ENCODE peak calls at places on chromosomes 13 and 19, in ten cellular contexts. C is choroid plexus epithelial cell; S is CD14-positive monocyte; T is CD8-positive, alpha-beta T cell; O is H1; Z is astrocyte of the spinal cord; J is cardiac muscle cell; W is upper lobe of left lung; N is fibroblast of pulmonary artery; U is glutamatergic neuron. Y is an unnamed sample.

GRCh38 chr19:15249912-15250634 is 17.8 kb upstream of the EPHX3 start:
- DNase-seq in J (peak), W (no peak), N (peak), Z (peak), T (no peak), C (peak), O (no peak), U (no peak), S (no peak), Y (no peak)

GRCh38 chr13:44903596-44903995 is 85.7 kb downstream of the NUFIP1 start:
- DNase-seq in Z (peak), S (no peak), T (no peak), U (no peak), J (peak), W (peak), N (peak), C (peak), O (no peak), Y (no peak)

GRCh38 chr19:38626401-38626800 is 7.4 kb downstream of the EIF3K start:
- DNase-seq in O (no peak), Z (no peak), N (no peak), T (no peak), W (no peak), U (no peak), S (no peak), C (no peak), J (no peak), Y (no peak)

GRCh38 chr19:54684537-54684936 is 21.8 kb downstream of the LILRB4 start:
- DNase-seq in O (no peak), J (peak), S (no peak), C (peak), N (peak), T (no peak), W (no peak), U (no peak), Z (no peak), Y (no peak)

GRCh38 chr13:91576590-91576989 is 178.2 kb downstream of the GPC5 start:
- DNase-seq in O (peak), T (no peak), W (no peak), N (no peak), Z (no peak), S (no peak), U (peak), J (no peak), C (no peak), Y (no peak)

GRCh38 chr13:28631792-28632191 is 27.1 kb upstream of the POMP start:
- DNase-seq in N (no peak), J (no peak), Z (no peak), T (no peak), C (no peak), S (no peak), W (no peak), U (no peak), O (no peak), Y (no peak)

GRCh38 chr13:58991826-58992477 is 1171.8 kb downstream of the DIAPH3 start:
- DNase-seq in W (no peak), U (no peak), Z (no peak), C (no peak), N (no peak), O (no peak), S (no peak), T (no peak), J (no peak), Y (no peak)

GRCh38 chr13:50948576-50948975 is 39.0 kb downstream of the RNASEH2B start:
- DNase-seq in Z (peak), C (no peak), J (no peak), O (no peak), U (no peak), S (no peak), T (no peak), N (no peak), W (no peak), Y (no peak)

GRCh38 chr19:9917322-9917721 is 19.0 kb downstream of the OLFM2 start:
- DNase-seq in U (no peak), T (no peak), W (no peak), S (no peak), N (peak), O (no peak), C (peak), J (peak), Z (peak), Y (no peak)

GRCh38 chr19:17830567-17831418 is 9.5 kb upstream of the INSL3 start:
- DNase-seq in W (peak), Z (peak), T (no peak), S (no peak), N (peak), J (peak), O (peak), C (peak), U (peak), Y (no peak)

GRCh38 chr19:38658462-38659306 is 11.2 kb downstream of the ACTN4 start:
- DNase-seq in Z (peak), T (no peak), O (no peak), W (no peak), U (no peak), C (peak), N (peak), J (peak), S (no peak), Y (no peak)

GRCh38 chr19:4089400-4089908 is 22.8 kb upstream of the ZBTB7A start:
- DNase-seq in Z (no peak), J (no peak), S (peak), O (no peak), W (peak), N (no peak), C (no peak), T (peak), U (no peak), Y (no peak)

GRCh38 chr13:30835442-30835841 is 70.6 kb upstream of the MEDAG start:
- DNase-seq in T (no peak), S (no peak), N (no peak), J (peak), C (peak), O (no peak), W (no peak), U (no peak), Z (no peak), Y (no peak)

GRCh38 chr13:51785592-51786424 is 18.2 kb downstream of the DHRS12 start:
- DNase-seq in J (peak), T (no peak), W (no peak), Z (no peak), O (no peak), S (no peak), N (peak), C (peak), U (peak), Y (no peak)

GRCh38 chr19:6611441-6611852 is 20.5 kb upstream of the CD70 start:
- DNase-seq in O (no peak), C (no peak), T (no peak), W (no peak), N (no peak), U (no peak), J (peak), S (no peak), Z (no peak), Y (no peak)

GRCh38 chr13:98869408-98870090 is 108.3 kb downstream of the DOCK9 start:
- DNase-seq in N (peak), J (peak), O (no peak), S (no peak), C (peak), U (no peak), W (no peak), T (no peak), Z (no peak), Y (no peak)

GRCh38 chr13:97057196-97057595 is 62.9 kb upstream of the OXGR1 start:
- DNase-seq in W (no peak), U (no peak), T (no peak), Z (no peak), J (peak), O (no peak), S (no peak), N (no peak), C (peak), Y (no peak)

GRCh38 chr13:103140001-103140671 is 73.9 kb upstream of the SLC10A2 start:
- DNase-seq in W (no peak), T (no peak), J (peak), U (no peak), C (peak), N (peak), O (no peak), Z (peak), S (no peak), Y (no peak)

GRCh38 chr13:107962209-107962608 is 253.1 kb downstream of the LIG4 start:
- DNase-seq in N (no peak), C (no peak), O (no peak), T (no peak), W (no peak), S (no peak), Z (no peak), U (no peak), J (no peak), Y (no peak)

GRCh38 chr13:99384468-99384867 is 77.3 kb upstream of the GPR183 start:
- DNase-seq in U (no peak), J (no peak), W (no peak), C (no peak), O (peak), N (no peak), Z (no peak), T (no peak), S (no peak), Y (no peak)

GRCh38 chr13:105638446-105638845 is 897.0 kb downstream of the EFNB2 start:
- DNase-seq in T (no peak), C (peak), N (no peak), U (no peak), J (no peak), Z (no peak), W (no peak), O (no peak), S (no peak), Y (no peak)

GRCh38 chr13:100347941-100348340 is 240.6 kb downstream of the GGACT start:
- DNase-seq in N (peak), C (peak), S (no peak), Z (peak), W (no peak), U (no peak), O (no peak), T (no peak), J (peak), Y (no peak)

GRCh38 chr19:38433268-38433733 is at the start of gene RYR1:
- DNase-seq in O (peak), S (peak), C (peak), U (peak), N (peak), W (peak), J (peak), T (peak), Z (no peak), Y (peak)

GRCh38 chr13:32669030-32669646 is 82.9 kb downstream of the PDS5B start:
- DNase-seq in Z (peak), T (no peak), J (peak), O (no peak), C (peak), N (peak), U (no peak), W (no peak), S (no peak), Y (no peak)

GRCh38 chr19:8641908-8642547 is 11.6 kb downstream of the NFILZ start:
- DNase-seq in S (no peak), W (no peak), Z (peak), N (peak), C (peak), O (no peak), U (no peak), J (peak), T (no peak), Y (no peak)

GRCh38 chr19:35144600-35145436 is 1.8 kb downstream of the FXYD7 start:
- DNase-seq in U (peak), S (no peak), C (no peak), W (peak), N (no peak), Z (no peak), J (peak), T (no peak), O (peak), Y (no peak)

GRCh38 chr19:29311391-29311790 is 98.4 kb upstream of the UQCRFS1 start:
- DNase-seq in N (no peak), S (no peak), T (no peak), Z (no peak), C (no peak), O (no peak), J (no peak), U (peak), W (no peak), Y (no peak)

GRCh38 chr19:23440207-23440606 is 44.9 kb upstream of the ZNF91 start:
- DNase-seq in O (peak), Z (no peak), W (no peak), U (no peak), N (no peak), C (no peak), T (no peak), J (no peak), S (no peak), Y (no peak)
- TF ChIP-seq CTCF in O (no peak), Z (peak), W (no peak), U (no peak), N (peak), C (peak), T (no peak), J (no peak), S (no peak), Y (no peak)

DNA sequence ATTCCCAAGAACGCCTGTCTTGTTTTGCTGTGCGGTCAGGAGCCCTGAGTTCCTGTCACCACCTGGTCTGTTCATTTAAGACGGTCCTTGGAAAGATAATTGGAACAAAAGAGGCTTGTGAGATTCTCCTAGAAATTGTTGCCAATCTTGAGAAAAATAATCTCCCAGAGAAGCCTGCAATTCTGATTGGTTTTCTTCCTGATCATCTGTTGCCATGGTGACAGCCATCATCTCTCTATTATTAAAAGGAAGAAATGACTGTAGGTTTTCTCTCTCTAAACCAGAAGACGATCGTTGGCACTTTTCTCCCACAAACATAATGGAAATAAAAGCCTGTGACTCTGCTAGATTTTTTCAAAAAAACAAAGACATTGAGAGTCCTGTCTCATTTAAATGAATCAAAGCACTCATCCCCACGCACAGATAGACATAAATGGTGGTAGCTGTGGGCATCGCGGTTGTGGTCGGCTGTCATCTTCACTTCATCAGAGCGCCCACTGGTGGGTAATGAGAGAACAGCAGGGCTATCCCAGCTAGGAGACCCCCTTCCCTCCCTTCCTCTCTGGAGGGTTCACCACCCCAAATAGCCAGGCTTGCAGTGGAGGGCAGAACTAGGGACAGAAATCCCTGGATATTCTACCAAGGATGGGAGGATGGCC is 21.7 kb upstream of the CALM3 start:
- DNase-seq in N (no peak), S (no peak), J (peak), U (peak), Z (no peak), W (no peak), O (peak), C (peak), T (no peak), Y (no peak)
- TF ChIP-seq CTCF in N (peak), S (peak), J (peak), U (peak), Z (no peak), W (no peak), O (peak), C (peak), T (peak), Y (no peak)

DNA sequence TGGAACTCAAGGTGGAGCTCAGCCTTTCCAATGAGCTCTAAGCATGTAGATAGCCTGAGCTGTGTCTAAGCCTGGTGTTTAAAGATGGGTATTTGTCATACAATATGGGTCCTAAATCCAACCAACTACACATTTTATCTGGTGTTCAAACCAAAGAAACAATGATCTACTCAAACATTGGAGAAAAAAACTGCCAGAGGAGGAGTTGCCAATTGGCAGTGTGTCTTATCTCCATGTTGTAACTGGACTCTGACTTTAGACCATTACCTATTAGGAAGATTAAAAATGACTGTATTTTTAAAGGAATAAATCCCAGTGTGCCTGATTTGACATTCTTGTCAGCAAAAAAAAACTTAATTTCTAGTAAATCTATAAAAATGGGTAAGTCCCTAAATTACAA is 96.3 kb downstream of the COG6 start:
- DNase-seq in T (no peak), U (no peak), W (no peak), S (no peak), N (no peak), C (no peak), O (no peak), Z (no peak), J (no peak), Y (no peak)
- TF ChIP-seq CTCF in T (no peak), U (no peak), W (no peak), S (no peak), N (no peak), C (no peak), O (no peak), Z (no peak), J (no peak), Y (no peak)

DNA sequence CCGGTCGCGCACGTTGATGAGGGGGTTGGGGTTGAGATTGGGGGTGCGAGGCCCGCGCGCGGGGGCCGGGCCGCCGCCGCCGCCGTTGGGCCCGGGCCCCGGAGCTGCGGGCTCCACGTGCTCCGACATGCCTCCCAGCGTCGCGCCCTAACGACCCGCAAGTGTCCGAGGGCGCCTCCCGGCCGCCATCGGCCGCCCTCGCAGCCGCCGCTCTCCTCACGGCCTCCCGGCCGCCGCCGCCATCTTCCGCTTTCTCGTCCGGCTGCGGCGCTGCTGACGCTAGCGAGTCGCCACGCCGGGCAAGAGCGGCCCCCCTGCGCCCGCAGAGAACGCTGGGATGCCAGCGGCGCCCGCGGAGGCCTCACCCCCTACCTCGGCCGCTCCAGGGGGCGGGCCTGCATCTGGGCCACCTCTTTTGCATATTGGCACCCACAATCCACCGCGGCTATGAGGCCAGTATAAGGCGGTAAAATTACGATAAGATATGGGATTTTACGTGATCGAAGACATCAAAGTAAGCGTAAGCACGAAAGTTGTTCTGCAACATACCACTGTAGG is at the start of gene TMEM259:
- DNase-seq in O (peak), Z (peak), J (peak), W (peak), T (peak), S (peak), U (peak), N (peak), C (peak), Y (peak)
- TF ChIP-seq CTCF in O (no peak), Z (no peak), J (no peak), W (no peak), T (no peak), S (no peak), U (no peak), N (no peak), C (no peak), Y (no peak)

DNA sequence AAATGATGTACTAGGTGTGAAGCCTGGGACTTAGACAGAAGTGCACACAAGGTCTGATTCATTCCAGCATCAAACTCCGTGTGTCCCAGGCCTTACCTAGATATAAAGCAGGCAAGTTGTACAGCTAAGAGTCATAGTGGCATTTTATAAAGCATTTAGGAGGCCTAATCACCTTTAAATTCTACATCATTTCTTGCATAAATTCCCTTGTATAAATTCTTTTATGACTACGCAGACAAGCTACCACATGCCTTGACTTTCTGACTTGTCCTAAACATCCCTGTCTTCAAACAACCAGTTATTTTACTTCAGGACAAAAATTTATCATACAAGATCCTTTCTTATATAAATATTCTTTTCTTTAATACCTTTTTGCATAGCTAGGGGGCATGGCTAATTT is 22.5 kb downstream of the TMEM255B start:
- DNase-seq in U (no peak), J (no peak), T (no peak), S (no peak), W (no peak), Z (no peak), C (no peak), O (no peak), N (no peak), Y (no peak)
- TF ChIP-seq CTCF in U (no peak), J (no peak), T (no peak), S (no peak), W (no peak), Z (peak), C (no peak), O (no peak), N (no peak), Y (no peak)

DNA sequence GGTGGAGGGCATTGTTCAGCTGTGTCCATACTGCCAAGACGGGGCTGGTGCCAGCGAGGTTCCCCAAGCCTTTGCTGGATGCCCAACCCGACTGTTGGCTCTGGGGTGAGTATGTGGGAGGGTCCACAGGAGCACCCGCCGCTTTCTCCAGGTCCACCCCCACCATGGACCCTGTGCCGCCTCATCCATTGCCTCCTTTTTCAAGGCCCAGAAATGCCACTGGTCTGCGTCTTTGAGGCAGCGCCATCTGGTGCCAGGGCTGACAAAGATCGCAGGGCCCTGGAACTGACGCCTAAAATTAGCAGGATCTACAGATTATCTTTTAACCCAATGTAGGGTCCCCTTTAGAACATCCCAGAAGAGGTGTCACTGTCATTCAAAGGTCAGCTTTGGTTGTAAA is 34.6 kb downstream of the NFIX start:
- DNase-seq in U (no peak), N (no peak), T (no peak), J (no peak), Z (no peak), C (no peak), O (peak), S (no peak), W (no peak), Y (no peak)
- TF ChIP-seq CTCF in U (no peak), N (peak), T (no peak), J (peak), Z (peak), C (peak), O (peak), S (peak), W (peak), Y (no peak)

DNA sequence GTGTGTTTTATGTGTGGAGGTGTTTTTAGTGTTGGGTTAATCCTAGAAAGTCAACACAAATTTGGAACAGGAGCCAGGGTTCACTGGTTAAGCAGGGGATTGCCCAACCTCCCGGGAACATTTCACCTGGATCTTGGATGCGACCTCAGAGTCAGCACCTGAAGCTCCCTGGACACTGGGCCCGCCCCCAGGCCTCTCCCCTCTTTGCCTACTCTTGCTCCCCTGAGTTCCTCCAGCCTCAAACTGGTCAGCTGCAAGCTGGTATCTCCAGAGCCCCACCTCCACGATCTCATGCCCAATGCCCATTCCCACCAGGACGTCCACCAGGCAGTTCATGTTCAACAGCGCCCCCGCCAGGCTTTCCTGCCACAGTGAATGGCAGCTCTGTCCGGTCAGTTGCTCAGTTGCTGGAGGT is 9.7 kb downstream of the HSD17B14 start:
- DNase-seq in U (peak), S (no peak), W (peak), T (no peak), N (no peak), J (no peak), Z (no peak), O (peak), C (no peak), Y (no peak)
- TF ChIP-seq CTCF in U (peak), S (no peak), W (peak), T (no peak), N (peak), J (peak), Z (peak), O (peak), C (peak), Y (no peak)

GRCh38 chr13:24627090-24627714 is 53.0 kb upstream of the ATP12A start:
- DNase-seq in W (peak), C (no peak), T (no peak), U (peak), O (peak), S (peak), J (peak), Z (no peak), N (no peak), Y (no peak)
- TF ChIP-seq CTCF in W (peak), C (peak), T (no peak), U (peak), O (peak), S (no peak), J (peak), Z (peak), N (peak), Y (no peak)

Y was measured in activated B cell treated with CpG ODN at 0.5 μM for 24 hours.